ENCODE peak calls at places on chromosome 4, in eight cellular contexts. M is amniotic stem cell; L is activated CD8-positive, alpha-beta T cell treated with anti-CD3 and anti-CD28 coated beads, Interleukin-2, amount 10 ng/mL, durations not matched to agents 7 days and 5 days; G is fibroblast of lung; Y is AG20443; T is NCI-H2171; P is hypothalamus; A is NCI-H1694 treated with DMSO at 0.1 percent for 48 hours. V is an unnamed sample.

GRCh38 chr4:142361981-142362380 is 484.1 kb downstream of the INPP4B start:
- DNase-seq in M (no peak), L (no peak), G (no peak), Y (no peak), T (no peak), P (no peak), A (no peak), V (no peak)

GRCh38 chr4:169094656-169095231 is 84.7 kb upstream of the CBR4 start:
- DNase-seq in M (no peak), L (no peak), G (no peak), Y (no peak), T (no peak), P (no peak), A (no peak), V (no peak)

GRCh38 chr4:53937918-53938317 is 126.5 kb downstream of the CHIC2 start:
- DNase-seq in M (peak), L (no peak), G (peak), Y (peak), T (no peak), P (no peak), A (no peak), V (peak)

GRCh38 chr4:90306810-90307209 is 179.6 kb downstream of the CCSER1 start:
- DNase-seq in M (no peak), L (no peak), G (no peak), Y (no peak), T (no peak), P (no peak), A (no peak), V (no peak)

GRCh38 chr4:5381981-5382441 is 326.3 kb downstream of the EVC2 start:
- DNase-seq in M (peak), L (no peak), G (peak), Y (no peak), T (no peak), P (no peak), A (no peak), V (no peak)

GRCh38 chr4:53507671-53508286 is 83.5 kb downstream of the LNX1 start:
- DNase-seq in M (no peak), L (no peak), G (peak), Y (no peak), T (no peak), P (no peak), A (no peak), V (peak)

GRCh38 chr4:151266542-151266941 is 10.4 kb upstream of the PRSS48 start:
- DNase-seq in M (no peak), L (no peak), G (peak), Y (no peak), T (no peak), P (no peak), A (no peak), V (no peak)

GRCh38 chr4:71941001-71941400 is 90.8 kb upstream of the NPFFR2 start:
- DNase-seq in M (no peak), L (no peak), G (peak), Y (peak), T (no peak), P (no peak), A (peak), V (no peak)

GRCh38 chr4:3305610-3306371 is 13.0 kb downstream of the RGS12 start:
- DNase-seq in M (no peak), L (peak), G (peak), Y (peak), T (peak), P (no peak), A (no peak), V (no peak)

GRCh38 chr4:67465032-67465762 is 80.1 kb downstream of the CENPC start:
- DNase-seq in M (no peak), L (no peak), G (no peak), Y (no peak), T (no peak), P (no peak), A (no peak), V (no peak)

GRCh38 chr4:171813195-171813955 is at the start of gene GALNTL6:
- DNase-seq in M (peak), L (no peak), G (peak), Y (peak), T (no peak), P (no peak), A (no peak), V (no peak)

GRCh38 chr4:3449574-3450534 is 8.1 kb downstream of the HGFAC start:
- DNase-seq in M (no peak), L (no peak), G (no peak), Y (no peak), T (no peak), P (no peak), A (no peak), V (no peak)

GRCh38 chr4:101285985-101286384 is 61.3 kb downstream of the PPP3CA start:
- DNase-seq in M (no peak), L (no peak), G (no peak), Y (no peak), T (no peak), P (no peak), A (no peak), V (no peak)

GRCh38 chr4:142036795-142037583 is 400.6 kb downstream of the IL15 start:
- DNase-seq in M (no peak), L (no peak), G (peak), Y (peak), T (no peak), P (no peak), A (no peak), V (no peak)

GRCh38 chr4:620201-620600 is 5.2 kb upstream of the PDE6B start:
- DNase-seq in M (no peak), L (no peak), G (no peak), Y (no peak), T (no peak), P (no peak), A (no peak), V (no peak)

GRCh38 chr4:189202182-189202868 is 738.3 kb upstream of the FRG1 start:
- DNase-seq in M (peak), L (peak), G (peak), Y (peak), T (peak), P (no peak), A (peak), V (peak)

GRCh38 chr4:42237010-42237409 is 84.6 kb upstream of the BEND4 start:
- DNase-seq in M (no peak), L (no peak), G (no peak), Y (no peak), T (no peak), P (no peak), A (no peak), V (no peak)

V was measured in skeletal muscle cell.